ENCODE peak calls at places on chromosomes 7 and 10, in four cellular contexts. One of them, this sample, is unnamed.

GRCh38 chr7:85237721-85238120 is 50.9 kb upstream of the SEMA3D start:
- DNase-seq in K562: no peak
- DNase-seq in HCT116: no peak
- DNase-seq in H1: no peak
- DNase-seq in this sample: no peak

GRCh38 chr10:81838950-81839349 is 36.0 kb upstream of the NRG3 start:
- DNase-seq in H1: no peak
- DNase-seq in HCT116: no peak
- DNase-seq in K562: no peak
- DNase-seq in this sample: no peak

GRCh38 chr10:46547331-46547880 is 9.1 kb downstream of the GPRIN2 start:
- DNase-seq in H1: no peak
- DNase-seq in K562: no peak
- DNase-seq in HCT116: no peak
- DNase-seq in this sample: no peak

GRCh38 chr7:134533288-134533771 is 6.0 kb downstream of the AKR1B10 start:
- DNase-seq in H1: no peak
- DNase-seq in HCT116: no peak
- DNase-seq in K562: no peak
- DNase-seq in this sample: no peak

GRCh38 chr7:34552502-34552901 is 105.5 kb upstream of the NPSR1 start:
- DNase-seq in K562: no peak
- DNase-seq in HCT116: no peak
- DNase-seq in H1: no peak
- DNase-seq in this sample: no peak

GRCh38 chr10:14383266-14383665 is 52.5 kb upstream of the FRMD4A start:
- DNase-seq in HCT116: no peak
- DNase-seq in K562: no peak
- DNase-seq in H1: no peak
- DNase-seq in this sample: no peak

GRCh38 chr7:106772655-106773108 is 92.4 kb upstream of the PIK3CG start:
- DNase-seq in HCT116: peak
- DNase-seq in K562: no peak
- DNase-seq in H1: no peak
- DNase-seq in this sample: no peak

GRCh38 chr7:82210422-82211184 is 233.0 kb downstream of the CACNA2D1 start:
- DNase-seq in K562: no peak
- DNase-seq in H1: no peak
- DNase-seq in HCT116: no peak
- DNase-seq in this sample: no peak

GRCh38 chr7:84477786-84478405 is 283.3 kb upstream of the SEMA3A start:
- DNase-seq in K562: no peak
- DNase-seq in H1: no peak
- DNase-seq in HCT116: no peak
- DNase-seq in this sample: no peak

GRCh38 chr7:137820156-137820555 is 26.6 kb downstream of the DGKI start:
- DNase-seq in H1: no peak
- DNase-seq in K562: no peak
- DNase-seq in HCT116: no peak
- DNase-seq in this sample: no peak

GRCh38 chr10:127774771-127775559 is 38.0 kb downstream of the FOXI2 start:
- DNase-seq in H1: no peak
- DNase-seq in K562: no peak
- DNase-seq in HCT116: no peak
- DNase-seq in this sample: no peak

GRCh38 chr7:99002146-99002826 is 124.0 kb downstream of the TRRAP start:
- DNase-seq in HCT116: no peak
- DNase-seq in H1: no peak
- DNase-seq in K562: no peak
- DNase-seq in this sample: no peak

GRCh38 chr10:33276282-33276923 is 58.1 kb downstream of the NRP1 start:
- DNase-seq in H1: no peak
- DNase-seq in HCT116: no peak
- DNase-seq in K562: no peak
- DNase-seq in this sample: no peak

GRCh38 chr7:52410032-52410431 is 625.4 kb upstream of the POM121L12 start:
- DNase-seq in K562: no peak
- DNase-seq in H1: no peak
- DNase-seq in HCT116: no peak
- DNase-seq in this sample: no peak

GRCh38 chr10:45809829-45810228 is 37.5 kb downstream of the AGAP4 start:
- DNase-seq in H1: no peak
- DNase-seq in K562: no peak
- DNase-seq in HCT116: no peak
- DNase-seq in this sample: no peak

GRCh38 chr7:101308245-101309085 is 13.1 kb downstream of the IFT22 start:
- DNase-seq in HCT116: no peak
- DNase-seq in H1: no peak
- DNase-seq in K562: peak
- DNase-seq in this sample: peak

GRCh38 chr10:60719721-60720120 is 58.6 kb upstream of the CDK1 start:
- DNase-seq in K562: no peak
- DNase-seq in HCT116: no peak
- DNase-seq in H1: no peak
- DNase-seq in this sample: no peak

DNA sequence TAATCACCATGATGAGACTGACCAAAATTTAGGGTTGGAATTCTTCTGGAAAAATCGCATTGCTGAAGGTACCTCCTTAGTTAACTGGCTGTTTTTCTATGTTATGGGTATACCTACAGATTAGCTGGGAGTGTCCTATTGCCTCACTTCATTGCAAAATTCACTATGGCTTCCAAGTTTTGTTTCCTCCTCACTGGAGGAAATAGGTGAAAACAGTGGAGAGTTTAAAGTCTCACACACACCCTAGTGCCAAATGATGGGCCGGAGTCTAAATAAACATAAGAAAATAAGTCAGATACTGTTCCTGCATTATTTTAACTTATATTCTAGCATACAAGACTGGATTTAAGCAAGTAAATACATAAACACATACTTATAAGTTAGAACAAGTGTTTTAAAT is 98.2 kb downstream of the AHR start:
- DNase-seq in HCT116: no peak
- DNase-seq in K562: no peak
- DNase-seq in H1: no peak
- DNase-seq in this sample: no peak
- TF ChIP-seq FOSL1 in HCT116: no peak
- TF ChIP-seq FOSL1 in K562: no peak
- TF ChIP-seq FOSL1 in H1: no peak
- TF ChIP-seq FOSL1 in this sample: no peak

GRCh38 chr10:10807106-10807505 is 210.6 kb upstream of the CELF2 start:
- DNase-seq in K562: no peak
- DNase-seq in H1: no peak
- DNase-seq in HCT116: no peak
- DNase-seq in this sample: no peak

GRCh38 chr10:10804061-10804460 is 213.6 kb upstream of the CELF2 start:
- DNase-seq in HCT116: no peak
- DNase-seq in H1: no peak
- DNase-seq in K562: no peak
- DNase-seq in this sample: no peak

GRCh38 chr10:10803273-10803672 is 214.4 kb upstream of the CELF2 start:
- DNase-seq in H1: no peak
- DNase-seq in K562: no peak
- DNase-seq in HCT116: no peak
- DNase-seq in this sample: no peak

GRCh38 chr10:10804998-10805737 is 212.5 kb upstream of the CELF2 start:
- DNase-seq in HCT116: no peak
- DNase-seq in H1: no peak
- DNase-seq in K562: no peak
- DNase-seq in this sample: peak
- TF ChIP-seq FOSL1 in HCT116: no peak
- TF ChIP-seq FOSL1 in H1: no peak
- TF ChIP-seq FOSL1 in K562: no peak
- TF ChIP-seq FOSL1 in this sample: no peak

GRCh38 chr7:23530355-23530754 is 1.4 kb downstream of the TRA2A start:
- DNase-seq in HCT116: no peak
- DNase-seq in H1: no peak
- DNase-seq in K562: no peak
- DNase-seq in this sample: peak

GRCh38 chr7:23530901-23531793 is 634 bp downstream of the TRA2A start:
- DNase-seq in HCT116: no peak
- DNase-seq in K562: peak
- DNase-seq in H1: no peak
- DNase-seq in this sample: peak

GRCh38 chr7:23531794-23532489 is at the start of gene TRA2A:
- DNase-seq in H1: peak
- DNase-seq in K562: peak
- DNase-seq in HCT116: peak
- DNase-seq in this sample: peak

GRCh38 chr7:23529262-23529859 is 2.4 kb downstream of the TRA2A start:
- DNase-seq in K562: no peak
- DNase-seq in H1: no peak
- DNase-seq in HCT116: no peak
- DNase-seq in this sample: no peak

DNA sequence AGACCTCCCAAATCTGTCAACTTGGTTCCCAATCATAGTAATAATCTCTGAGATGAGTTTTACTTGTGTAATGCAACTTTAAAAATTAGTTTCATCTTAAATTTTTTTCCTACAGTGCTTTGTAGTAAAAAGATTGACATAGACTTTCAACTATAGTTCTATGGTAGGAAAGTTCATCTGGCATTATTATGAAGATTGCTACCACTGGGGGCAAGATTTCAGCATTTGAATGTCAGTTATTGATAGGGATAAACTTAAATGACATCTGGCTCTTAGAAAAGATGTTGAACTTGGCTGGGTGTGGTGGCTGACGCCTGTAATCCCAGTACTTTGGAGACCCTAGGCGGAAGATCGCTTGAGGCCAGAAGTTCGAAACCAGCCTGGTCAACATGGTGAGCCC is 1.4 kb upstream of the TRA2A start:
- DNase-seq in H1: no peak
- DNase-seq in K562: peak
- DNase-seq in HCT116: no peak
- DNase-seq in this sample: no peak
- TF ChIP-seq FOSL1 in H1: no peak
- TF ChIP-seq FOSL1 in K562: no peak
- TF ChIP-seq FOSL1 in HCT116: no peak
- TF ChIP-seq FOSL1 in this sample: no peak

GRCh38 chr7:143239822-143240221 is 18.0 kb downstream of the TAS2R40 start:
- DNase-seq in H1: no peak
- DNase-seq in K562: no peak
- DNase-seq in HCT116: no peak
- DNase-seq in this sample: no peak
- TF ChIP-seq FOSL1 in H1: no peak
- TF ChIP-seq FOSL1 in K562: no peak
- TF ChIP-seq FOSL1 in HCT116: no peak
- TF ChIP-seq FOSL1 in this sample: no peak

DNA sequence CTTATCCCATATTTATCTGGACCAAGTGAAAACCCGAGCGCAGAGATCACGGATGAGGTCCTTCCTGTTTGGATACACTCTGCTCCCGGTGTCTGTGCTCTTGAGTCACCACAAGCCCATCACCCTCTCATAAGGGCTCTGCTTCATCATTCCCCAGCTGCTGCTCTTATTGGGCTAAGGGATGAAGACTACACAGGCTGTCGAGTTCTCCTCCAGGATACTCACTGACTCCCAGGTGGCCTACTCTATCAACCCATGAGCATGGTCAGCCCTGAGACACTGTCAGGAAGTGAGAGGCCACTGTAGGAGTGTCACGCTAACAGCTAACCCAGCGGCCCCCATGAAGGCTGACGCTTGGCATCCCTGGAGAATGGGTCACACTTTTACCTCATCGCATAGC is 120.8 kb upstream of the LANCL2 start:
- DNase-seq in K562: no peak
- DNase-seq in HCT116: no peak
- DNase-seq in H1: no peak
- DNase-seq in this sample: no peak
- TF ChIP-seq FOSL1 in K562: no peak
- TF ChIP-seq FOSL1 in HCT116: no peak
- TF ChIP-seq FOSL1 in H1: no peak
- TF ChIP-seq FOSL1 in this sample: no peak

GRCh38 chr10:126115021-126115610 is 218.8 kb downstream of the FANK1 start:
- DNase-seq in H1: no peak
- DNase-seq in HCT116: no peak
- DNase-seq in K562: no peak
- DNase-seq in this sample: no peak

GRCh38 chr10:126109893-126110292 is 213.5 kb downstream of the FANK1 start:
- DNase-seq in H1: no peak
- DNase-seq in K562: no peak
- DNase-seq in HCT116: no peak
- DNase-seq in this sample: no peak

GRCh38 chr10:126115861-126116260 is 219.5 kb downstream of the FANK1 start:
- DNase-seq in HCT116: no peak
- DNase-seq in H1: no peak
- DNase-seq in K562: no peak
- DNase-seq in this sample: no peak

GRCh38 chr10:126110434-126110833 is 214.1 kb downstream of the FANK1 start:
- DNase-seq in HCT116: no peak
- DNase-seq in H1: no peak
- DNase-seq in K562: no peak
- DNase-seq in this sample: no peak

GRCh38 chr10:126111562-126111961 is 215.2 kb downstream of the FANK1 start:
- DNase-seq in K562: no peak
- DNase-seq in HCT116: no peak
- DNase-seq in H1: no peak
- DNase-seq in this sample: no peak
- TF ChIP-seq FOSL1 in K562: no peak
- TF ChIP-seq FOSL1 in HCT116: no peak
- TF ChIP-seq FOSL1 in H1: no peak
- TF ChIP-seq FOSL1 in this sample: no peak

DNA sequence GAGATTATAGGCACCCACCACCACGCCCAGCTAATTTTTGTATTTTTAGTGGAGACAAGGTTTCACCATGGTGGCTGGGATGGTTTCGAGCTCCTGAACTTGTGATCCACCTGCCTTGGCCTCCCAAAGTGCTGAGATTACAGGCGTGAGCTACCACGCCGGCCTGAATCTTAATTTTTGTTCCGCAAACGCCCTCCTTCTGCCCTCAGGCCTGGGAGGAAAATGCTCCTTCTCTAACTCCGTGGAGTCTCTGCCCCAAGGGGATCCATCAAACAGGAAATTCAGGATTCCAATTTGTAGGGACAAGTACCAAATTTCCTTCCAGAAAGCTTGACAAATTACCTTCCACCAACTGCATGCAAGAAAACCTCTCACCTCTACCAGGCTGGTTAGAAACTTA is 43.2 kb downstream of the RBAK start:
- DNase-seq in HCT116: no peak
- DNase-seq in H1: no peak
- DNase-seq in K562: no peak
- DNase-seq in this sample: no peak
- TF ChIP-seq FOSL1 in HCT116: no peak
- TF ChIP-seq FOSL1 in H1: no peak
- TF ChIP-seq FOSL1 in K562: no peak
- TF ChIP-seq FOSL1 in this sample: no peak